ENCODE peak calls at places on chromosomes 2 and 18, in nine cellular contexts. R is Right ventricle myocardium superior; U is mucosa of descending colon; N is activated CD4-positive, alpha-beta T cell treated with anti-CD3 and anti-CD28 coated beads, Interleukin-2, amount 50 U/mL, for 48 hours; P is effector memory CD4-positive, alpha-beta T cell; O is sigmoid colon; L is brain microvascular endothelial cell; Y is AML-193; B is NCI-H1436. K is an unnamed sample.

GRCh38 chr2:42929985-42930581 is 137.7 kb upstream of the HAAO start:
- DNase-seq in R (no peak), U (no peak), N (no peak), P (no peak), O (no peak), L (peak; percentile 92), Y (no peak), B (no peak), K (no peak)

GRCh38 chr2:204072443-204073324 is 136.1 kb downstream of the ICOS start:
- DNase-seq in R (no peak), U (peak; percentile 59), N (peak; percentile 89), P (no peak), O (no peak), L (peak; percentile 10), Y (no peak), B (peak; percentile 31), K (no peak)

GRCh38 chr2:15864176-15864769 is 76.1 kb upstream of the MYCN start:
- DNase-seq in R (no peak), U (no peak), N (no peak), P (no peak), O (no peak), L (no peak), Y (no peak), B (no peak), K (no peak)

GRCh38 chr2:74391580-74392448 is 11.7 kb upstream of the DCTN1 start:
- DNase-seq in R (peak; percentile 94), U (peak; percentile 91), N (peak; percentile 95), P (peak; percentile 89), O (peak; percentile 96), L (peak; percentile 74), Y (peak; percentile 89), B (peak; percentile 89), K (peak; percentile 46)

GRCh38 chr18:43935051-43935412 is 657.7 kb upstream of the SYT4 start:
- DNase-seq in R (no peak), U (no peak), N (no peak), P (no peak), O (no peak), L (no peak), Y (no peak), B (no peak), K (no peak)

GRCh38 chr2:17413031-17413430 is 105.2 kb downstream of the RAD51AP2 start:
- DNase-seq in R (no peak), U (no peak), N (no peak), P (no peak), O (no peak), L (no peak), Y (no peak), B (no peak), K (no peak)

GRCh38 chr2:223538920-223539440 is 63.2 kb downstream of the SCG2 start:
- DNase-seq in R (no peak), U (no peak), N (no peak), P (no peak), O (no peak), L (no peak), Y (no peak), B (peak; percentile 48), K (no peak)

GRCh38 chr2:42935692-42936631 is 143.6 kb upstream of the HAAO start:
- DNase-seq in R (peak; percentile 61), U (no peak), N (peak; percentile 27), P (no peak), O (no peak), L (no peak), Y (no peak), B (peak; percentile 28), K (no peak)

GRCh38 chr2:196887431-196887830 is 39.1 kb downstream of the PGAP1 start:
- DNase-seq in R (no peak), U (no peak), N (no peak), P (no peak), O (no peak), L (no peak), Y (no peak), B (no peak), K (no peak)

GRCh38 chr2:47945036-47945781 is 38.9 kb upstream of the FBXO11 start:
- DNase-seq in R (no peak), U (no peak), N (no peak), P (no peak), O (no peak), L (no peak), Y (no peak), B (no peak), K (no peak)

GRCh38 chr2:164538250-164538866 is 82.9 kb downstream of the GRB14 start:
- DNase-seq in R (no peak), U (peak; percentile 4), N (no peak), P (no peak), O (no peak), L (peak; percentile 40), Y (peak; percentile 9), B (peak; percentile 34), K (no peak)

GRCh38 chr2:45706028-45706427 is 54.6 kb downstream of the PRKCE start:
- DNase-seq in R (no peak), U (no peak), N (no peak), P (no peak), O (no peak), L (no peak), Y (no peak), B (no peak), K (no peak)

GRCh38 chr18:58476521-58477210 is 152.2 kb downstream of the ALPK2 start:
- DNase-seq in R (no peak), U (no peak), N (no peak), P (no peak), O (no peak), L (no peak), Y (no peak), B (no peak), K (no peak)

GRCh38 chr2:240512666-240513535 is 44.9 kb downstream of the ANKMY1 start:
- DNase-seq in R (no peak), U (no peak), N (no peak), P (no peak), O (peak; percentile 60), L (no peak), Y (no peak), B (no peak), K (no peak)

GRCh38 chr2:65435625-65436168 is 3.3 kb upstream of the SPRED2 start:
- DNase-seq in R (peak; percentile 91), U (peak; percentile 83), N (peak; percentile 61), P (peak; percentile 8), O (peak; percentile 95), L (peak; percentile 79), Y (peak; percentile 61), B (peak; percentile 64), K (no peak)

GRCh38 chr2:5482929-5483331 is 209.3 kb upstream of the SOX11 start:
- DNase-seq in R (no peak), U (no peak), N (no peak), P (no peak), O (no peak), L (peak; percentile 12), Y (no peak), B (no peak), K (no peak)

K was measured in SIG-M5.